ENCODE peak calls at places on chromosome 2, in six cellular contexts. R, Z, B, J, W and L are unnamed samples.

GRCh38 chr2:196284901-196285589 is 113.7 kb upstream of the STK17B start:
- DNase-seq in R (peak), Z (no peak), B (peak), J (no peak), W (no peak), L (no peak)

GRCh38 chr2:214604861-214605260 is 194.0 kb downstream of the VWC2L start:
- DNase-seq in R (peak), Z (peak), B (peak), J (no peak), W (no peak), L (peak)

GRCh38 chr2:15834381-15835031 is 105.8 kb upstream of the MYCN start:
- DNase-seq in R (no peak), Z (no peak), B (no peak), J (no peak), W (no peak), L (no peak)

GRCh38 chr2:194999771-195000170 is 657.3 kb upstream of the SLC39A10 start:
- DNase-seq in R (no peak), Z (no peak), B (no peak), J (no peak), W (no peak), L (no peak)

GRCh38 chr2:202632682-202633081 is 2.1 kb upstream of the FAM117B start:
- DNase-seq in R (no peak), Z (peak), B (peak), J (no peak), W (no peak), L (no peak)

GRCh38 chr2:46062637-46063412 is 234.4 kb upstream of the EPAS1 start:
- DNase-seq in R (peak), Z (peak), B (peak), J (peak), W (peak), L (peak)

GRCh38 chr2:8438996-8439395 is 242.9 kb upstream of the ID2 start:
- DNase-seq in R (no peak), Z (no peak), B (no peak), J (no peak), W (no peak), L (no peak)

GRCh38 chr2:240458900-240459391 is 23.5 kb downstream of the GPC1 start:
- DNase-seq in R (no peak), Z (no peak), B (no peak), J (no peak), W (no peak), L (no peak)

GRCh38 chr2:175620035-175620434 is 382.0 kb downstream of the LNPK start:
- DNase-seq in R (no peak), Z (no peak), B (no peak), J (no peak), W (no peak), L (no peak)

GRCh38 chr2:119645173-119645846 is 33.7 kb upstream of the TMEM177 start:
- DNase-seq in R (no peak), Z (peak), B (peak), J (no peak), W (no peak), L (no peak)

GRCh38 chr2:190352668-190353536 is 9.5 kb downstream of the INPP1 start:
- DNase-seq in R (peak), Z (no peak), B (peak), J (no peak), W (no peak), L (peak)

GRCh38 chr2:168116448-168116847 is 130.9 kb downstream of the STK39 start:
- DNase-seq in R (no peak), Z (peak), B (no peak), J (no peak), W (no peak), L (no peak)

GRCh38 chr2:59529738-59530137 is 1023.7 kb downstream of the BCL11A start:
- DNase-seq in R (no peak), Z (no peak), B (no peak), J (no peak), W (no peak), L (no peak)

GRCh38 chr2:221097568-221097915 is 474.6 kb downstream of the EPHA4 start:
- DNase-seq in R (peak), Z (peak), B (peak), J (no peak), W (no peak), L (no peak)

GRCh38 chr2:164840930-164841718 is 499 bp downstream of the COBLL1 start:
- DNase-seq in R (peak), Z (peak), B (peak), J (peak), W (peak), L (no peak)

GRCh38 chr2:135456835-135457234 is 74.2 kb downstream of the ZRANB3 start:
- DNase-seq in R (no peak), Z (no peak), B (no peak), J (no peak), W (no peak), L (no peak)

GRCh38 chr2:124035001-124035400 is 9.9 kb downstream of the CNTNAP5 start:
- DNase-seq in R (no peak), Z (no peak), B (no peak), J (no peak), W (no peak), L (no peak)

GRCh38 chr2:241391892-241392665 is 36.0 kb downstream of the FARP2 start:
- DNase-seq in R (peak), Z (peak), B (no peak), J (no peak), W (peak), L (peak)

GRCh38 chr2:95121150-95121494 is 486 bp downstream of the MRPS5 start:
- DNase-seq in R (peak), Z (peak), B (peak), J (no peak), W (no peak), L (no peak)

GRCh38 chr2:70643715-70644114 is 90.1 kb upstream of the TGFA start:
- DNase-seq in R (no peak), Z (no peak), B (no peak), J (no peak), W (no peak), L (no peak)

DNA sequence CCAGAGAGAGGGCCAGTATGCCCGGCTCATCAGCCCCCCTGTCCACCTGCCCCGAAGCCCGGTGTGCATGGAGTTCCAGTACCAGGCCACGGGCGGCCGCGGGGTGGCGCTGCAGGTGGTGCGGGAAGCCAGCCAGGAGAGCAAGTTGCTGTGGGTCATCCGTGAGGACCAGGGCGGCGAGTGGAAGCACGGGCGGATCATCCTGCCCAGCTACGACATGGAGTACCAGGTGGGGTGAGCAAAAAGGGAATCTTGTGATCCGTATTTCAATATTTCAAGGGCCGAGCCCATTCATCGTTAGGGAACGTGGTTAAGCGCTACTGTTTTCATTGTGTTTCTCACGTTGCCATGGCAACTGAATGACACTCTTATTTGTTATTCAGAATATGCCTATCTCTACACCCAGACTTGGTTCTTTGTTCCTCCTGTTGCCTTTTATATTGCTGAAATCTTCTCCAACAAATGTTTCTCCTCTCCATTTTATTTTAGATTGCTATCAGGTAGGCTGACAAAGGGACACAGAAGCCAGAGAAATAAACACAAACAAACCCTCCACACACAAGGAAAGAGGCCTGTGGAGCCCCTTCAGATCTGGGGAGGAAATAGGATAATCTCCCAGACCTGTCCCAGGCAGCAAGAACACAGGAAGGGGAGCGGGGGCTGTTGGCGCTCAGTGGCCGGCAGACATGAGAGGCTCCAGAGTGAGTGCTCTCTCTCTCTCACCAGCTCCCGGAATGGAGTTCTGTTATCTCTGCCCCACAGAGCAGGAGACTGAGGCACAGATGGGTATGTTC is 81.6 kb downstream of the NRP2 start:
- DNase-seq in R (peak), Z (peak), B (peak), J (peak), W (peak), L (no peak)
- TF ChIP-seq CTCF in R (peak), Z (peak), B (peak), J (peak), W (no peak), L (peak)

GRCh38 chr2:78992807-78993517 is 32.5 kb upstream of the REG3G start:
- DNase-seq in R (no peak), Z (no peak), B (no peak), J (peak), W (no peak), L (no peak)

GRCh38 chr2:78993518-78994148 is 31.9 kb upstream of the REG3G start:
- DNase-seq in R (no peak), Z (no peak), B (no peak), J (no peak), W (no peak), L (no peak)

GRCh38 chr2:78994789-78995188 is 30.7 kb upstream of the REG3G start:
- DNase-seq in R (no peak), Z (no peak), B (no peak), J (no peak), W (no peak), L (no peak)

DNA sequence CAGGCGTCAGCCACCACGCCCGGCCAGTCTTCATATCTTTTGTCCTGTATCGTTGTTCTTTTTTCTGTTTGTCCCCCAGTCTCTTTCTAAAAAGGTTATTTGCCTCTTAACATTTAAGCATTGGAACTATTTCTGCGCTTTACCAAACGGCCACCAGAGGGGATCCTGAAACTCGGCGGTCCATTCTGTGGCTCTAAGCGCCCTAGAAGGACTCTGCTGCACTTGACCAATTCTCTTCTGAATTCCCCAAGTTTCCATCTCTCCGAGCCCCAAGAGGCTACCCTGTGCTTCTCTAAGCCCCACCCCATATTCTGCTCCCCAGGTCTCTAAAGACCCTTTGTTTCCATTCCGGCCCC is 33.1 kb upstream of the REG3G start:
- DNase-seq in R (no peak), Z (no peak), B (no peak), J (peak), W (no peak), L (no peak)
- TF ChIP-seq CTCF in R (no peak), Z (peak), B (no peak), J (peak), W (no peak), L (no peak)

DNA sequence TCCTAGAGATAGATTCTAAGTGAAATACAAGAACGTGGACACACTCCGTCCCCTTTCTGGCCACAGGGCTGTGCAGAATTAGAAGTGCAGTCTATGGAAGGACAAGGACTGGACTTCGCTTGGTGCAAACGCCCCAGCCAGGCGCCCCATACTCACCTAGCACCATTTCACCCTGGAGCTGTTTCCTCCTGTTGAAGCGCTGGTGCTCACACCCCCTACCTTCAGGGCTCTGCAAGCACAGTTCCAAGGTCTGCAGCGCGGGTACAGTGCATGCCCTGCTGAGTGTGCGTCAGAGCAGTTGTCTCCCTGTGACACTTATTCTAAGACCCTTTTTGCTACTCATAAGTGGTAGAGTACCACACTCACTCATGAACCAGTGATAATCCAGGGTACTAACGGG is 3.0 kb downstream of the HPCAL1 start:
- DNase-seq in R (no peak), Z (no peak), B (no peak), J (no peak), W (no peak), L (no peak)
- TF ChIP-seq CTCF in R (no peak), Z (no peak), B (peak), J (peak), W (no peak), L (no peak)

DNA sequence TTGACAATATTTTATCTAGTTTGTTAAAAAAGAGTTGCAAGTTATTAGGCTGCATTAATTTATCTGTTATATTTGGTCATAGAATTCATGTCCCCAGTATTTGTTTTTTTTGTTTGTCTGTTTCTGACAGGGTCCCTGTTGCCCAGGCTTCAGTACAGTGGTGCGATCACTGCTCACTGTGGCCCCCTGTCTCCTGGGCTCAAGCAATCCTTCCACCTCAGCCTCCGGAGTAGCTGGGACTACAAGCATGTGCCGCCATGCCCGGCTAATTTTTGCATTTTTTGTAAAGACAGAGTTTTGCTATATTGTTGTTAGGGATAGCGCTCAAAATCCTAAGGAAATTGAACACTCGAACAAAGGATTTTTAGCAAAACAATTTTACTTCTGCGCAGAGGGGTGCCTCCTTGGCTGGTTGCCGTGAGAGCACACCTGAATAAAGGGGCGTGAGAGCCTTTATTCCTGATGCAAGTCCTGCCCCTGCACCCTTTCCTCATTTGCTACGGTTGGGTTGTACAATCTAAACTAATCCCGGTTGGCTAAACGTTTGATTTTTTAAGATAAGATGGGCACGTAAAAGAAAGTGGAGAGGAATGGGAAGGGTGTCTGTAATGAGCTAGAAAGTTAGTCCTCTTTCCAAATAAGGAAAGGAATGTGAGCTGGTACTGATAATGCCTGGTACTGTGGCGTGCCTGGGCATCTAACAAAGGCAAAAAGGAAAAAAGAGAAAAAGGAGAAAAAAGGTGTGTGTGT is 65.5 kb downstream of the COMMD1 start:
- DNase-seq in R (no peak), Z (no peak), B (peak), J (no peak), W (no peak), L (no peak)
- TF ChIP-seq CTCF in R (no peak), Z (no peak), B (no peak), J (no peak), W (no peak), L (no peak)

GRCh38 chr2:73112026-73112912 is 479 bp downstream of the RAB11FIP5 start:
- DNase-seq in R (peak), Z (peak), B (peak), J (no peak), W (peak), L (no peak)
- TF ChIP-seq CTCF in R (no peak), Z (no peak), B (no peak), J (no peak), W (no peak), L (no peak)

GRCh38 chr2:44388877-44389276 is 27.1 kb downstream of the CAMKMT start:
- DNase-seq in R (no peak), Z (no peak), B (no peak), J (no peak), W (peak), L (no peak)

GRCh38 chr2:44392338-44392943 is 30.7 kb downstream of the CAMKMT start:
- DNase-seq in R (peak), Z (peak), B (peak), J (peak), W (peak), L (no peak)

GRCh38 chr2:44389895-44390294 is 28.1 kb downstream of the CAMKMT start:
- DNase-seq in R (no peak), Z (no peak), B (no peak), J (no peak), W (no peak), L (no peak)
- TF ChIP-seq CTCF in R (peak), Z (peak), B (no peak), J (peak), W (peak), L (peak)

GRCh38 chr2:37011126-37011525 is 44.8 kb upstream of the STRN start:
- DNase-seq in R (no peak), Z (no peak), B (no peak), J (no peak), W (peak), L (no peak)

GRCh38 chr2:37000988-37001556 is 34.7 kb upstream of the STRN start:
- DNase-seq in R (no peak), Z (no peak), B (no peak), J (no peak), W (no peak), L (no peak)

GRCh38 chr2:37000273-37000780 is 34.0 kb upstream of the STRN start:
- DNase-seq in R (no peak), Z (peak), B (peak), J (no peak), W (no peak), L (no peak)

GRCh38 chr2:37005118-37005868 is 39.0 kb upstream of the STRN start:
- DNase-seq in R (peak), Z (peak), B (no peak), J (no peak), W (peak), L (no peak)
- TF ChIP-seq CTCF in R (peak), Z (peak), B (peak), J (peak), W (peak), L (no peak)

GRCh38 chr2:235763816-235764215 is 270.0 kb downstream of the AGAP1 start:
- DNase-seq in R (no peak), Z (no peak), B (no peak), J (no peak), W (no peak), L (no peak)

GRCh38 chr2:235768606-235769005 is 274.8 kb downstream of the AGAP1 start:
- DNase-seq in R (no peak), Z (peak), B (peak), J (no peak), W (no peak), L (no peak)

GRCh38 chr2:235765181-235765820 is 271.5 kb downstream of the AGAP1 start:
- DNase-seq in R (peak), Z (peak), B (peak), J (no peak), W (no peak), L (no peak)

GRCh38 chr2:235766206-235766794 is 272.5 kb downstream of the AGAP1 start:
- DNase-seq in R (peak), Z (peak), B (peak), J (peak), W (peak), L (peak)

DNA sequence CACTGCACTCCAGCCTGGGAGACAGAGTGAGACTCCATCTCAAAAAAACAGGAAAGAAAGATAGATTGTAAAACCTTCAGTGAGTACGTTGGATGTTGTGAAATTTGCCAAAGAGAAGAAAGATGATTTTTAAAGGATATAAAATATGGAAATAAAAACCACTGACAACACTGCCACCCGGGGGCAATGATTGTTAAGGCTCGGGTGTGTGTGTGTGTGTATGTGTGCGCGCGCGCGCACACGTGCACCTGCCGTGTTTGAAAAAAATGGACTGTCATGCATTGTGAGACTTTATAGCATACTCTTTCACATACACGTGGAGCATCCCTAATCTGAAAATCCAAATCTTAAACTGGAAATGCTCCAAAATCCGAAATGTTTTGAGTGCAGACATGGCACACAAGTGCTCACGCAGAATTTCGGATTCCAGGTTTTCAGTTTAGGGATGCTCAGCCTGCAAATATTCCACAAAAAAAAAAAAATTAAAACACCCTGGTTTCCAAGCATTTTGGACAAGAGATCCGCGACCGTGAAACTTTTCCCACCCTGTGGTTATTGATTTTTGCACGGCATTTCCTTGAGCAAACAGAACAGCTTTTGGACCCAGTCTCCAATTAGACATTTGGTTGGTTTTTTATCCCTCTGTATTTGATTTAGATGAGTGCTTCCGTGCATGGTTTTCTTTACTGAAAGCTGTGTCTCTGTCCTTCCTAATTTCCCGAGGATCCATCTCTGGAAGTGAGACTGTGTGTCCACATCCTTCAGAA is 269.2 kb downstream of the AGAP1 start:
- DNase-seq in R (no peak), Z (no peak), B (no peak), J (no peak), W (no peak), L (no peak)
- TF ChIP-seq CTCF in R (no peak), Z (no peak), B (no peak), J (peak), W (no peak), L (no peak)